ENCODE peak calls at places on chromosomes 13 and 19, in eight cellular contexts. One of them, this sample, is unnamed.

GRCh38 chr13:52925775-52926285 is 77.4 kb upstream of the PCDH8 start:
- DNase-seq in T-helper 22 cell: no peak
- DNase-seq in Peyer's patch: no peak
- DNase-seq in sciatic nerve: no peak
- DNase-seq in H54: no peak
- DNase-seq in foreskin fibroblast: peak
- DNase-seq in BJ: no peak
- DNase-seq in left ventricle myocardium inferior: peak
- DNase-seq in this sample: no peak

GRCh38 chr13:30884543-30884942 is 21.5 kb upstream of the MEDAG start:
- DNase-seq in T-helper 22 cell: no peak
- DNase-seq in Peyer's patch: no peak
- DNase-seq in sciatic nerve: no peak
- DNase-seq in H54: no peak
- DNase-seq in foreskin fibroblast: no peak
- DNase-seq in BJ: no peak
- DNase-seq in left ventricle myocardium inferior: no peak
- DNase-seq in this sample: no peak

GRCh38 chr13:104466016-104466415 is 1399.8 kb upstream of the SLC10A2 start:
- DNase-seq in T-helper 22 cell: no peak
- DNase-seq in Peyer's patch: no peak
- DNase-seq in sciatic nerve: no peak
- DNase-seq in H54: no peak
- DNase-seq in foreskin fibroblast: no peak
- DNase-seq in BJ: no peak
- DNase-seq in left ventricle myocardium inferior: no peak
- DNase-seq in this sample: peak

GRCh38 chr19:2533686-2534085 is 57.8 kb downstream of the GADD45B start:
- DNase-seq in T-helper 22 cell: no peak
- DNase-seq in Peyer's patch: no peak
- DNase-seq in sciatic nerve: no peak
- DNase-seq in H54: no peak
- DNase-seq in foreskin fibroblast: no peak
- DNase-seq in BJ: no peak
- DNase-seq in left ventricle myocardium inferior: no peak
- DNase-seq in this sample: no peak

GRCh38 chr19:1896508-1896907 is 8.7 kb upstream of the ADAT3 start:
- DNase-seq in T-helper 22 cell: no peak
- DNase-seq in Peyer's patch: no peak
- DNase-seq in sciatic nerve: no peak
- DNase-seq in H54: no peak
- DNase-seq in foreskin fibroblast: no peak
- DNase-seq in BJ: no peak
- DNase-seq in left ventricle myocardium inferior: no peak
- DNase-seq in this sample: no peak

GRCh38 chr19:4130635-4131438 is 6.9 kb upstream of the MAP2K2 start:
- DNase-seq in T-helper 22 cell: no peak
- DNase-seq in Peyer's patch: no peak
- DNase-seq in sciatic nerve: no peak
- DNase-seq in H54: peak
- DNase-seq in foreskin fibroblast: peak
- DNase-seq in BJ: peak
- DNase-seq in left ventricle myocardium inferior: no peak
- DNase-seq in this sample: peak

GRCh38 chr19:17469371-17470203 is 737 bp upstream of the SLC27A1 start:
- DNase-seq in T-helper 22 cell: peak
- DNase-seq in Peyer's patch: peak
- DNase-seq in sciatic nerve: peak
- DNase-seq in H54: peak
- DNase-seq in foreskin fibroblast: peak
- DNase-seq in BJ: no peak
- DNase-seq in left ventricle myocardium inferior: peak
- DNase-seq in this sample: peak

GRCh38 chr19:52296773-52297600 is at the start of gene ZNF480:
- DNase-seq in T-helper 22 cell: peak
- DNase-seq in Peyer's patch: peak
- DNase-seq in sciatic nerve: peak
- DNase-seq in H54: peak
- DNase-seq in foreskin fibroblast: peak
- DNase-seq in BJ: peak
- DNase-seq in left ventricle myocardium inferior: peak
- DNase-seq in this sample: peak

GRCh38 chr13:44267203-44267602 is 106.4 kb upstream of the SERP2 start:
- DNase-seq in T-helper 22 cell: no peak
- DNase-seq in Peyer's patch: no peak
- DNase-seq in sciatic nerve: no peak
- DNase-seq in H54: no peak
- DNase-seq in foreskin fibroblast: no peak
- DNase-seq in BJ: no peak
- DNase-seq in left ventricle myocardium inferior: no peak
- DNase-seq in this sample: no peak

GRCh38 chr19:38229585-38230073 is 5.6 kb upstream of the DPF1 start:
- DNase-seq in T-helper 22 cell: peak
- DNase-seq in Peyer's patch: peak
- DNase-seq in sciatic nerve: no peak
- DNase-seq in H54: peak
- DNase-seq in foreskin fibroblast: peak
- DNase-seq in BJ: peak
- DNase-seq in left ventricle myocardium inferior: peak
- DNase-seq in this sample: peak

GRCh38 chr19:3977242-3978143 is 6.6 kb upstream of the DAPK3 start:
- DNase-seq in T-helper 22 cell: no peak
- DNase-seq in Peyer's patch: no peak
- DNase-seq in sciatic nerve: no peak
- DNase-seq in H54: no peak
- DNase-seq in foreskin fibroblast: no peak
- DNase-seq in BJ: no peak
- DNase-seq in left ventricle myocardium inferior: no peak
- DNase-seq in this sample: no peak

GRCh38 chr19:38362076-38362945 is 12.1 kb upstream of the PSMD8 start:
- DNase-seq in T-helper 22 cell: peak
- DNase-seq in Peyer's patch: peak
- DNase-seq in sciatic nerve: peak
- DNase-seq in H54: peak
- DNase-seq in foreskin fibroblast: peak
- DNase-seq in BJ: no peak
- DNase-seq in left ventricle myocardium inferior: peak
- DNase-seq in this sample: peak

This sample was measured in COLO829.